ENCODE peak calls at places on chromosome 7, in seven cellular contexts. O is skeletal muscle cell; B is CD4-positive, CD25-positive, alpha-beta regulatory T cell; S is mammary epithelial cell; H is pancreas; P is gastrocnemius medialis; Y is neural progenitor cell. T is an unnamed sample.

GRCh38 chr7:47721670-47722069 is 139.8 kb upstream of the TNS3 start:
- DNase-seq in B (no peak), P (no peak), H (no peak), S (no peak), O (no peak), Y (no peak), T (no peak)

GRCh38 chr7:20438665-20439376 is 108.1 kb downstream of the ITGB8 start:
- DNase-seq in S (no peak), H (no peak), B (no peak), O (no peak), Y (no peak), P (no peak), T (no peak)

GRCh38 chr7:84614821-84615506 is 420.4 kb upstream of the SEMA3A start:
- DNase-seq in O (no peak), B (no peak), S (peak; percentile 11), P (no peak), H (no peak), Y (no peak), T (no peak)

GRCh38 chr7:134593530-134594392 is 44.9 kb downstream of the AKR1B15 start:
- DNase-seq in B (no peak), H (no peak), S (peak; percentile 57), O (peak; percentile 84), P (peak; percentile 38), Y (peak; percentile 9), T (peak; percentile 92)

GRCh38 chr7:67854784-67855183 is 858.2 kb downstream of the TYW1 start:
- DNase-seq in Y (no peak), B (no peak), H (no peak), S (no peak), P (no peak), O (no peak), T (no peak)

GRCh38 chr7:43513236-43513635 is 69.7 kb upstream of the STK17A start:
- DNase-seq in H (no peak), P (no peak), S (no peak), O (no peak), Y (no peak), B (no peak), T (no peak)

GRCh38 chr7:155326385-155326784 is 28.7 kb downstream of the INSIG1 start:
- DNase-seq in B (no peak), H (no peak), Y (no peak), S (no peak), P (no peak), O (no peak), T (no peak)

GRCh38 chr7:98514211-98515150 is 102.6 kb upstream of the NPTX2 start:
- DNase-seq in P (no peak), B (no peak), S (no peak), O (no peak), H (no peak), Y (no peak), T (no peak)

GRCh38 chr7:39587393-39587792 is 21.2 kb downstream of the YAE1 start:
- DNase-seq in B (no peak), O (no peak), H (no peak), P (no peak), Y (no peak), S (peak; percentile 55), T (peak; percentile 40)

GRCh38 chr7:157422279-157422678 is 85.5 kb downstream of the DNAJB6 start:
- DNase-seq in P (no peak), B (no peak), H (no peak), O (no peak), S (no peak), Y (no peak), T (no peak)

GRCh38 chr7:41378156-41378555 is 324.7 kb downstream of the INHBA start:
- DNase-seq in S (no peak), B (no peak), P (no peak), Y (no peak), O (no peak), H (no peak), T (no peak)

GRCh38 chr7:135177021-135177696 is 6.7 kb upstream of the CYREN start:
- DNase-seq in B (no peak), P (no peak), Y (no peak), S (peak; percentile 96), O (no peak), H (no peak), T (no peak)

GRCh38 chr7:71868797-71869196 is 543.3 kb downstream of the CALN1 start:
- DNase-seq in O (peak; percentile 47), B (no peak), H (no peak), Y (no peak), P (no peak), S (peak; percentile 12), T (peak; percentile 58)

GRCh38 chr7:142881586-142882337 is 3.8 kb downstream of the TRPV6 start:
- DNase-seq in B (no peak), H (no peak), O (no peak), S (no peak), Y (no peak), P (no peak), T (no peak)

GRCh38 chr7:42414961-42415505 is 178.0 kb upstream of the GLI3 start:
- DNase-seq in Y (no peak), H (no peak), O (peak; percentile 26), S (peak; percentile 19), P (no peak), B (no peak), T (no peak)

GRCh38 chr7:142860968-142861367 is 6.1 kb downstream of the EPHB6 start:
- DNase-seq in H (no peak), O (no peak), Y (no peak), B (no peak), S (no peak), P (no peak), T (no peak)

GRCh38 chr7:46625032-46625431 is 704.0 kb upstream of the IGFBP3 start:
- DNase-seq in B (no peak), Y (peak; percentile 8), S (no peak), H (no peak), O (no peak), P (no peak), T (no peak)

GRCh38 chr7:46349490-46349889 is 428.4 kb upstream of the IGFBP3 start:
- DNase-seq in H (no peak), O (no peak), Y (no peak), S (no peak), B (no peak), P (no peak), T (no peak)

GRCh38 chr7:55067748-55068147 is 48.9 kb downstream of the EGFR start:
- DNase-seq in O (no peak), S (no peak), P (no peak), H (no peak), Y (no peak), B (no peak), T (no peak)

GRCh38 chr7:150466477-150466876 is 16.0 kb downstream of the GIMAP8 start:
- DNase-seq in P (no peak), B (no peak), H (no peak), S (peak; percentile 67), O (no peak), Y (no peak), T (no peak)

GRCh38 chr7:2794836-2795636 is 49.1 kb downstream of the GNA12 start:
- DNase-seq in Y (no peak), H (no peak), S (no peak), P (no peak), O (no peak), B (no peak), T (no peak)

GRCh38 chr7:2792856-2793487 is 51.1 kb downstream of the GNA12 start:
- DNase-seq in B (no peak), O (no peak), Y (no peak), S (no peak), P (no peak), H (no peak), T (no peak)

GRCh38 chr7:2791390-2791789 is 52.7 kb downstream of the GNA12 start:
- DNase-seq in P (no peak), H (no peak), S (no peak), B (no peak), Y (no peak), O (no peak), T (no peak)

GRCh38 chr7:2795906-2796305 is 48.2 kb downstream of the GNA12 start:
- DNase-seq in O (no peak), Y (no peak), H (no peak), S (no peak), B (no peak), P (no peak), T (no peak)

GRCh38 chr7:2792240-2792639 is 51.9 kb downstream of the GNA12 start:
- DNase-seq in Y (no peak), S (no peak), H (no peak), B (no peak), P (no peak), O (no peak), T (no peak)
- H3K4me3 ChIP-seq in Y (no peak overlapping the region), S (no peak overlapping the region), H (no peak overlapping the region), B (no peak overlapping the region), P (no peak overlapping the region), O (no peak overlapping the region), T (no peak overlapping the region)

GRCh38 chr7:1531979-1532455 is 1.5 kb downstream of the MAFK start:
- DNase-seq in O (no peak), H (no peak), Y (no peak), S (no peak), B (peak; percentile 28), P (peak; percentile 83), T (no peak)
- H3K4me3 ChIP-seq in O (peak overlapping the region; percentile 56), H (peak overlapping the region; percentile 68), Y (no peak overlapping the region), S (peak overlapping the region; percentile 67), B (peak overlapping the region; percentile 85), P (peak overlapping the region; percentile 68), T (peak overlapping the region; percentile 76)

DNA sequence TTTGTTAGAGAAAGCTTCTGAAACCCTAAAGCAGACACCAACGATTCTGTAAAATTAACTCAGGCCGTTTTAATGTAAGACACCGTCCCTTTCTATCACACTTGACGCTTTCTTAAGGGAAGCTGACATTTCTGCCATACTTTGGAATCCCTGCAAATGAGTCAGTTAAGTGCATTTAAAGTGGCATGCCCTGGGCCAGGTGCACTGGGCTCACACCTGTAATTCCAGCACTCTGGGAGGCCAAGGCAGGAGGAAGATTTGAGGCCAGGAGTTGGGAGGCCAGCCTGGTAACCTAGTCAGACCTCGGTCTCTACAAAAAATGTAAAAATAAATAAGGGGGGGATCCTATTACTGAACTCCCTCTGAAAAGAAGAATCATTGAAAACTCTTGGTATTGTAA is 4.4 kb downstream of the UBE2H start:
- DNase-seq in H (no peak), O (no peak), P (no peak), B (no peak), Y (no peak), S (no peak), T (no peak)
- H3K4me3 ChIP-seq in H (no peak overlapping the region), O (peak overlapping the region; percentile 88), P (peak overlapping the region; percentile 81), B (peak overlapping the region; percentile 96), Y (peak overlapping the region; percentile 98), S (peak overlapping the region; percentile 91), T (no peak overlapping the region)

GRCh38 chr7:53214463-53214862 is 179.0 kb downstream of the POM121L12 start:
- DNase-seq in B (no peak), P (no peak), Y (no peak), O (no peak), S (no peak), H (no peak), T (no peak)

DNA sequence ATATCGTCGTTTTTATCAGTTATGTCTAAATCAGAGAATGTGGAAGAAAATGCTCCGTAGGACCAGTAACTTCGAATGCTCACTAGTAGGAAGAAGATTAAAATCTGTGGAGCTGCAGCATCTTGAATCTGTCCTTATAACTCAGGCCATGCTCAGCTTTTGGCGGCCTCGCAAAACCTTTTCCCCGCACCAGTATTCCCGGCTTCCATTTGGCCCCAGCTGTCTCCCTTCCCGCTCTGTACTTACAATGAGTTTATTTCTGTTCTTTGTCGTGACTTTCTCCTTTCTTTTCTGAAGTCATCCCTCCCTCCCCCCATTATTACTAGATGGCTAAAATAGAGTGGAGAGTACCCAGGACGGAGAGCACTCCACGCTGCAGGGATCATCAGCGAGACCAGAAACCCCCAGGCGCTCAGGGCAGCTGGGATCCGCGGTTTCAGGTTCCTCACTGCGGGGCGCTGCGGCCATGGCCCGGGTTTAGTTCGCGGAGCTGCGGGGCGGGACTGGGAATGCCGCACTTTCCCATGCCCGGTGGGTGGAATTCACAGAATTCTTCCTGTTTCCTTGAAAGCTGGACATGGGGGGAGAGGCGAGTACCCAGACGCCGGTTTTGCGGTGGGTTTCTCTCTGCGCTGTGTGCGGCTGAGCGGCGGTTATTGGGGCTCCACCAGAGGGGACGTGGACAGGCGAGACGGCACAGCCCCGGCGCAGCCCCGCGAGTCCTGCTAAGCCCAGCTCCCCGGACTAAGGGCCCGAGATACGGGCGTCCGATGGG is 183.5 kb downstream of the POM121L12 start:
- DNase-seq in S (no peak), Y (peak; percentile 78), H (peak; percentile 41), P (no peak), B (no peak), O (no peak), T (no peak)
- H3K4me3 ChIP-seq in S (no peak overlapping the region), Y (peak overlapping the region; percentile 54), H (peak overlapping the region; percentile 22), P (no peak overlapping the region), B (no peak overlapping the region), O (no peak overlapping the region), T (no peak overlapping the region)